ENCODE peak calls at places on chromosomes 4 and X, in eight cellular contexts. E is hepatocyte; N is GM04503; R is ELF-1; Y is fibroblast of lung; B is CD4-positive, alpha-beta T cell; C is NCI-H2081; Q is stimulated activated CD4-positive, alpha-beta T cell treated with anti-CD3 and anti-CD28 coated beads, Interleukin-1b, Interleukin-23, amount 100 ng/mL, for 4 hours. I is an unnamed sample.

GRCh38 chr4:71066737-71067716 is 73.6 kb downstream of the DCK start:
- DNase-seq in E (no peak), N (no peak), R (no peak), Y (no peak), B (no peak), C (no peak), Q (no peak), I (no peak)

GRCh38 chrX:52979993-52980392 is 21.7 kb upstream of the FAM156A start:
- DNase-seq in E (no peak), N (no peak), R (peak; percentile 47), Y (no peak), B (no peak), C (no peak), Q (no peak), I (peak; percentile 16)

GRCh38 chr4:102824398-102824797 is 3.0 kb downstream of the UBE2D3 start:
- DNase-seq in E (no peak), N (no peak), R (no peak), Y (peak; percentile 11), B (no peak), C (no peak), Q (no peak), I (no peak)

GRCh38 chr4:40915318-40916217 is 165.8 kb downstream of the NSUN7 start:
- DNase-seq in E (no peak), N (no peak), R (no peak), Y (no peak), B (no peak), C (no peak), Q (no peak), I (peak; percentile 29)

GRCh38 chrX:68409154-68409553 is 24.1 kb downstream of the OPHN1 start:
- DNase-seq in E (no peak), N (no peak), R (no peak), Y (no peak), B (no peak), C (no peak), Q (no peak), I (no peak)

GRCh38 chr4:81651500-81651899 is 179.8 kb upstream of the RASGEF1B start:
- DNase-seq in E (peak; percentile 82), N (no peak), R (peak; percentile 51), Y (no peak), B (no peak), C (peak; percentile 25), Q (no peak), I (no peak)

GRCh38 chr4:110128092-110128989 is 70.1 kb downstream of the ELOVL6 start:
- DNase-seq in E (no peak), N (no peak), R (no peak), Y (no peak), B (no peak), C (no peak), Q (no peak), I (no peak)

GRCh38 chrX:108020631-108021030 is 24.2 kb upstream of the VSIG1 start:
- DNase-seq in E (no peak), N (no peak), R (peak; percentile 34), Y (peak; percentile 29), B (no peak), C (peak; percentile 31), Q (no peak), I (peak; percentile 15)

GRCh38 chr4:152090543-152090942 is 329.7 kb upstream of the GATB start:
- DNase-seq in E (peak; percentile 56), N (no peak), R (peak; percentile 82), Y (peak; percentile 4), B (no peak), C (no peak), Q (no peak), I (no peak)

GRCh38 chr4:3835527-3836040 is 69.4 kb downstream of the ADRA2C start:
- DNase-seq in E (no peak), N (no peak), R (no peak), Y (no peak), B (no peak), C (no peak), Q (no peak), I (no peak)

GRCh38 chr4:84238247-84239090 is 260.6 kb downstream of the NKX6-1 start:
- DNase-seq in E (no peak), N (peak; percentile 40), R (no peak), Y (peak; percentile 66), B (no peak), C (no peak), Q (no peak), I (no peak)

GRCh38 chr4:188781655-188782054 is 642.4 kb downstream of the TRIML1 start:
- DNase-seq in E (peak; percentile 45), N (no peak), R (peak; percentile 40), Y (peak; percentile 22), B (no peak), C (no peak), Q (no peak), I (peak; percentile 33)

GRCh38 chr4:84336964-84337705 is 162.0 kb downstream of the NKX6-1 start:
- DNase-seq in E (no peak), N (no peak), R (peak; percentile 14), Y (no peak), B (no peak), C (peak; percentile 14), Q (no peak), I (no peak)

I was measured in neural progenitor cell.